ENCODE peak calls at places on chromosome 21, in four cellular contexts. S is NCI-H748 treated with DMSO at 0.1 percent for 48 hours; P is HFF-Myc; W is activated naive CD8-positive, alpha-beta T cell treated with anti-CD3 and anti-CD28 coated beads, Interleukin-2, amount 50 U/mL, for 24 hours. G is an unnamed sample.
A peak's percentile ranks its signal among the peaks of the same experiment; 100 is the strongest.

GRCh38 chr21:27831821-27832569 is 865.1 kb upstream of the ADAMTS5 start:
- DNase-seq in S (no peak), P (no peak), W (no peak), G (no peak)

GRCh38 chr21:46182548-46183336 is 1.5 kb downstream of the SPATC1L start:
- DNase-seq in S (no peak), P (no peak), W (no peak), G (no peak)

GRCh38 chr21:37627074-37627473 is 260.5 kb downstream of the DYRK1A start:
- DNase-seq in S (no peak), P (no peak), W (no peak), G (no peak)

GRCh38 chr21:18147678-18148077 is 97.0 kb upstream of the CHODL start:
- DNase-seq in S (no peak), P (no peak), W (no peak), G (no peak)

GRCh38 chr21:45698493-45698947 is 55.0 kb downstream of the PCBP3 start:
- DNase-seq in S (no peak), P (peak; percentile 44), W (no peak), G (no peak)

GRCh38 chr21:25906554-25906953 is 171.8 kb downstream of the GABPA start:
- DNase-seq in S (no peak), P (no peak), W (no peak), G (no peak)

GRCh38 chr21:33861125-33861524 is 54.5 kb downstream of the ATP5PO start:
- DNase-seq in S (no peak), P (no peak), W (no peak), G (no peak)

GRCh38 chr21:28734522-28735175 is 258.0 kb downstream of the LTN1 start:
- DNase-seq in S (no peak), P (no peak), W (no peak), G (no peak)

GRCh38 chr21:37546949-37547614 is 180.5 kb downstream of the DYRK1A start:
- DNase-seq in S (no peak), P (no peak), W (no peak), G (no peak)

GRCh38 chr21:45084881-45085536 is 10.6 kb downstream of the ADARB1 start:
- DNase-seq in S (no peak), P (no peak), W (no peak), G (no peak)

GRCh38 chr21:37868896-37869295 is 47.4 kb downstream of the KCNJ6 start:
- DNase-seq in S (no peak), P (no peak), W (no peak), G (no peak)

GRCh38 chr21:36229181-36229580 is 72.6 kb downstream of the DOP1B start:
- DNase-seq in S (no peak), P (no peak), W (no peak), G (no peak)

GRCh38 chr21:39097335-39097861 is 85.9 kb downstream of the PSMG1 start:
- DNase-seq in S (no peak), P (no peak), W (no peak), G (no peak)

GRCh38 chr21:45494851-45495680 is 47.2 kb downstream of the SLC19A1 start:
- DNase-seq in S (no peak), P (no peak), W (no peak), G (no peak)

GRCh38 chr21:27818847-27819246 is 852.0 kb upstream of the ADAMTS5 start:
- DNase-seq in S (no peak), P (no peak), W (no peak), G (no peak)

GRCh38 chr21:24424786-24425185 is 1182.5 kb downstream of the MRPL39 start:
- DNase-seq in S (no peak), P (no peak), W (no peak), G (no peak)

GRCh38 chr21:38897532-38898421 is 92.0 kb downstream of the ETS2 start:
- DNase-seq in S (no peak), P (no peak), W (no peak), G (no peak)

GRCh38 chr21:42496839-42497202 is 797 bp upstream of the RSPH1 start:
- DNase-seq in S (no peak), P (no peak), W (no peak), G (no peak)

GRCh38 chr21:38817371-38818335 is 11.9 kb downstream of the ETS2 start:
- DNase-seq in S (no peak), P (no peak), W (no peak), G (no peak)

GRCh38 chr21:25421327-25422028 is 185.8 kb downstream of the MRPL39 start:
- DNase-seq in S (peak; percentile 65), P (no peak), W (peak; percentile 56), G (peak; percentile 29)

GRCh38 chr21:38805282-38806152 is at the start of gene ETS2:
- DNase-seq in S (peak; percentile 71), P (peak; percentile 78), W (peak; percentile 77), G (peak; percentile 75)

GRCh38 chr21:14541840-14542495 is 4.1 kb downstream of the SAMSN1 start:
- DNase-seq in S (no peak), P (no peak), W (no peak), G (no peak)

GRCh38 chr21:43779660-43780059 is 3.6 kb upstream of the CSTB start:
- DNase-seq in S (no peak), P (no peak), W (no peak), G (no peak)

GRCh38 chr21:33954395-33954794 is 38.8 kb upstream of the ATP5PO start:
- DNase-seq in S (no peak), P (no peak), W (no peak), G (no peak)

GRCh38 chr21:37136261-37136660 is 63.2 kb downstream of the TTC3 start:
- DNase-seq in S (no peak), P (no peak), W (no peak), G (no peak)